ENCODE peak calls at places on chromosome 7, in nine cellular contexts. W, E, H, X, O, S, L, Y and G are unnamed samples.

GRCh38 chr7:138890782-138891445 is 90.3 kb downstream of the KIAA1549 start:
- DNase-seq in L (no peak), Y (no peak), S (no peak), O (no peak), X (no peak), W (peak; percentile 51), E (peak; percentile 73), H (peak; percentile 38), G (peak; percentile 45)

GRCh38 chr7:133290041-133290440 is 37.2 kb downstream of the EXOC4 start:
- DNase-seq in E (no peak), W (peak; percentile 33), L (no peak), H (no peak), O (no peak), Y (no peak), S (no peak), X (no peak), G (no peak)

GRCh38 chr7:121212031-121212430 is 116.8 kb upstream of the WNT16 start:
- DNase-seq in H (no peak), E (no peak), X (no peak), Y (no peak), W (no peak), S (no peak), O (no peak), L (no peak), G (no peak)

GRCh38 chr7:83738436-83738835 is 89.5 kb upstream of the SEMA3E start:
- DNase-seq in X (no peak), E (no peak), S (no peak), O (no peak), W (no peak), L (no peak), Y (no peak), H (no peak), G (no peak)

GRCh38 chr7:94348142-94348541 is 46.6 kb upstream of the COL1A2 start:
- DNase-seq in O (no peak), E (no peak), X (peak; percentile 43), L (peak; percentile 79), H (peak; percentile 68), S (no peak), Y (no peak), W (peak; percentile 54), G (peak; percentile 83)

GRCh38 chr7:85004402-85004801 is 182.5 kb downstream of the SEMA3D start:
- DNase-seq in W (peak; percentile 23), L (no peak), S (no peak), E (no peak), O (no peak), H (no peak), Y (no peak), X (no peak), G (no peak)

GRCh38 chr7:151800391-151800790 is 76.5 kb downstream of the PRKAG2 start:
- DNase-seq in W (no peak), X (no peak), Y (no peak), H (no peak), L (no peak), E (no peak), O (peak; percentile 16), S (no peak), G (no peak)

GRCh38 chr7:124276005-124276606 is 243.2 kb upstream of the TMEM229A start:
- DNase-seq in E (peak; percentile 29), S (peak; percentile 45), W (peak; percentile 10), H (no peak), X (no peak), O (no peak), Y (peak; percentile 57), L (no peak), G (no peak)

GRCh38 chr7:19369806-19370205 is 224.6 kb upstream of the FERD3L start:
- DNase-seq in W (no peak), X (no peak), H (no peak), E (no peak), L (no peak), Y (no peak), S (no peak), O (no peak), G (no peak)

GRCh38 chr7:150842716-150843115 is 9.6 kb upstream of the AOC1 start:
- DNase-seq in H (no peak), L (no peak), Y (no peak), O (no peak), X (no peak), S (no peak), W (no peak), E (no peak), G (no peak)

GRCh38 chr7:2640858-2641257 is 9.1 kb downstream of the TTYH3 start:
- DNase-seq in Y (no peak), L (no peak), W (no peak), X (no peak), S (no peak), O (no peak), H (no peak), E (no peak), G (no peak)
- H3K4me3 ChIP-seq in Y (no peak overlapping the region), L (peak overlapping the region; percentile 13), W (no peak overlapping the region), X (peak overlapping the region; percentile 41), S (no peak overlapping the region), O (peak overlapping the region; percentile 32), H (no peak overlapping the region), E (no peak overlapping the region), G (no peak overlapping the region)

GRCh38 chr7:32490127-32490796 is at the start of gene LSM5:
- DNase-seq in W (peak; percentile 94), S (peak; percentile 94), H (peak; percentile 91), E (peak; percentile 89), Y (peak; percentile 96), X (peak; percentile 93), L (peak; percentile 96), O (peak; percentile 95), G (peak; percentile 77)
- H3K4me3 ChIP-seq in W (peak within 1 kb of the TSS; percentile 96), S (peak within 1 kb of the TSS; percentile 84), H (peak within 1 kb of the TSS; percentile 62), E (peak within 1 kb of the TSS; percentile 91), Y (peak within 1 kb of the TSS; percentile 93), X (peak within 1 kb of the TSS; percentile 72), L (peak within 1 kb of the TSS; percentile 64), O (peak within 1 kb of the TSS; percentile 74), G (peak within 1 kb of the TSS; percentile 90)

DNA sequence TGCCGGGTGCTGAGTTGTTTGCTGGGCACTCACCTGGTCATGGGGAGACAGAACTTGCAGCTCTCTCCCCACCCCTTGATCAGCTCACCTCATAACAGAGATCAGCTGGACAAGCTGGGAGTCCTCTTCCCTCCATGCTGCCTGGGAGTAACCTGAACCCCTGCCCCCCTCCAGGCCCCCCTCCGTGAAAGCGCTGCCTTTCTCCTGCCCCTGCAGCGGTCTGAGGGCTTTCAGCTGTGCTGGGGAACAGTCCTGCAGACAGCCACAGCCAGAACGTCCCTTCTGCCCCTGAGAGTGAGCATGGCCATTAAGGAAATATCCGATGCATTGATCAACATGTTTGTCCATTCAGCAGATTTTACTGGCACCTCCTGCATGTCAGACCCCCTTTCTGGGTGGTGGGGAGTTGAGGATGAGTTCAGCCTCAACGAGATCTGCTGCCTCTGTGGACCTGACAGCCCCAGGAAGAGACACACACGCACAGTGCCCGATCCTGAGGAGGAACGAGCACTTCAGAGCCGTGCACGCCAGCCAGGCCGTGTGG is 4.5 kb downstream of the FAM20C start:
- DNase-seq in O (no peak), Y (no peak), X (no peak), L (no peak), W (no peak), E (no peak), H (no peak), S (no peak), G (no peak)
- H3K4me3 ChIP-seq in O (no peak overlapping the region), Y (no peak overlapping the region), X (no peak overlapping the region), L (no peak overlapping the region), W (peak overlapping the region; percentile 22), E (no peak overlapping the region), H (no peak overlapping the region), S (no peak overlapping the region), G (no peak overlapping the region)

GRCh38 chr7:128781851-128782250 is 6.3 kb upstream of the OPN1SW start:
- DNase-seq in W (no peak), E (no peak), H (no peak), O (no peak), X (no peak), L (no peak), Y (no peak), S (no peak), G (no peak)
- H3K4me3 ChIP-seq in W (no peak overlapping the region), E (no peak overlapping the region), H (no peak overlapping the region), O (no peak overlapping the region), X (no peak overlapping the region), L (no peak overlapping the region), Y (no peak overlapping the region), S (no peak overlapping the region), G (no peak overlapping the region)

GRCh38 chr7:157265051-157265450 is 71.8 kb upstream of the DNAJB6 start:
- DNase-seq in Y (no peak), H (no peak), S (no peak), O (no peak), X (no peak), W (no peak), L (no peak), E (no peak), G (no peak)
- H3K4me3 ChIP-seq in Y (no peak overlapping the region), H (no peak overlapping the region), S (no peak overlapping the region), O (no peak overlapping the region), X (no peak overlapping the region), W (no peak overlapping the region), L (no peak overlapping the region), E (no peak overlapping the region), G (no peak overlapping the region)

DNA sequence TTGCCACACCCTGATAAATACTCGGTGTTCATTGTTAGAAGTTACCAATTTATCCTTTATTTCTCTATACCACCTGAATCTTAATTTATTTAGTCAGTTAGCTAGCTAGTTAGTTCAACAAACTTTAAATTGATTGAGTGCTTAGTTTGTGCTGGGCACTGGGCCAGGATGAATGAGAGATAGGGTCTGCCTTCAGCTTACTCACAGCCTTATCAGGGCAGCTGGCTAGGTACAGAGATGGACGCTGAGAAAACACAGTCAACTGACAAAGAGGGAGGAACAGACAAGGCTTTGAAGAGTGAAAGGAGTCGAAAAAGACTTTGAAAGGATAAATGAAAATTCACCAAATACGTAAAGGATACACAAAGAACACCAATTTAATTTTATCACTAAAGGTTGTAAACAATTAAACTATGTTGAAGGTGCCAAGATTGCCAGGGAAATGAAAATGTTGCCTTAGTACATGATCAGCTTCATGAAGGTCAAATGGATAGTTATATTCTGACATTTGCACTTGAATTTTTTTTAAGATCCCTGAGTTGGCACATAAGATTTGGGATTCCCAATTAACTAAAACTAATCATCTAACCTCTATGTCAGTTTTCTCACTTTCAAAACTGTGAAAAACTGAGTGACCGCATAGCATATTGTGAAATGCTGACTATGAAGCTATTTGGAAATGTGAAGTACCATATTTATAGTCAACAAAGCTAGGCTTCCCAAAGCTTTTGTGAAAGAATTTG is 2.1 kb downstream of the CAV2 start:
- DNase-seq in L (no peak), X (peak; percentile 45), W (peak; percentile 67), S (no peak), O (no peak), E (no peak), Y (no peak), H (peak; percentile 17), G (no peak)
- H3K4me3 ChIP-seq in L (peak overlapping the region; percentile 89), X (peak overlapping the region; percentile 96), W (peak overlapping the region; percentile 84), S (peak overlapping the region; percentile 73), O (peak overlapping the region; percentile 81), E (no peak overlapping the region), Y (no peak overlapping the region), H (peak overlapping the region; percentile 90), G (peak overlapping the region; percentile 81)

GRCh38 chr7:95583834-95584621 is 12.3 kb downstream of the PDK4 start:
- DNase-seq in Y (no peak), E (no peak), O (no peak), W (no peak), H (no peak), X (no peak), S (no peak), L (no peak), G (no peak)
- H3K4me3 ChIP-seq in Y (no peak overlapping the region), E (no peak overlapping the region), O (no peak overlapping the region), W (no peak overlapping the region), H (no peak overlapping the region), X (no peak overlapping the region), S (no peak overlapping the region), L (no peak overlapping the region), G (no peak overlapping the region)